ENCODE peak calls at places on chromosomes 13 and 19, in five cellular contexts. V, R, A, E and W are unnamed samples.
A peak's percentile ranks its signal among the peaks of the same experiment; 100 is the strongest.

GRCh38 chr13:28204690-28205443 is 66.5 kb downstream of the PAN3 start:
- DNase-seq in E (no peak), R (peak; percentile 13), A (no peak), V (no peak), W (peak; percentile 5)

GRCh38 chr13:99657848-99658265 is 156.6 kb downstream of the TM9SF2 start:
- DNase-seq in A (peak; percentile 74), V (peak; percentile 63), E (no peak), R (no peak), W (no peak)

GRCh38 chr19:31127132-31127967 is 221.9 kb downstream of the TSHZ3 start:
- DNase-seq in E (no peak), V (no peak), A (no peak), R (no peak), W (no peak)

GRCh38 chr19:57708641-57709354 is at the start of gene ZNF154:
- DNase-seq in A (peak; percentile 81), V (peak; percentile 78), R (no peak), E (no peak), W (no peak)

GRCh38 chr19:2976609-2977000 is 759 bp upstream of the TLE6 start:
- DNase-seq in V (no peak), R (no peak), E (no peak), A (no peak), W (no peak)

GRCh38 chr13:20514866-20515265 is 10.8 kb downstream of the CRYL1 start:
- DNase-seq in A (no peak), R (no peak), V (no peak), E (no peak), W (no peak)

GRCh38 chr19:45440259-45440638 is 16.5 kb upstream of the ERCC1 start:
- DNase-seq in E (no peak), A (no peak), R (no peak), V (no peak), W (no peak)

GRCh38 chr19:52987221-52987620 is 24.5 kb upstream of the ZNF816 start:
- DNase-seq in R (no peak), A (no peak), V (no peak), E (no peak), W (no peak)

GRCh38 chr19:13212759-13213330 is 62.6 kb downstream of the IER2 start:
- DNase-seq in V (peak; percentile 84), E (peak; percentile 83), R (peak; percentile 20), A (peak; percentile 86), W (peak; percentile 58)

GRCh38 chr13:42684226-42684625 is 97.2 kb upstream of the FAM216B start:
- DNase-seq in R (no peak), A (no peak), E (no peak), V (no peak), W (no peak)

GRCh38 chr13:45751882-45752281 is 49.8 kb downstream of the CBY2 start:
- DNase-seq in R (no peak), V (no peak), A (no peak), E (no peak), W (no peak)

GRCh38 chr19:4660181-4660791 is 9.9 kb downstream of the MYDGF start:
- DNase-seq in R (no peak), E (no peak), A (peak; percentile 67), V (peak; percentile 72), W (peak; percentile 42)
- TF ChIP-seq USF2 in R (no peak), E (no peak), A (no peak), V (no peak), W (no peak)

GRCh38 chr19:48145596-48146254 is 24.4 kb downstream of the LIG1 start:
- DNase-seq in V (no peak), R (no peak), A (no peak), E (no peak), W (no peak)
- TF ChIP-seq ATF2 in V (no peak), R (no peak), A (no peak), E (no peak), W (no peak)

DNA sequence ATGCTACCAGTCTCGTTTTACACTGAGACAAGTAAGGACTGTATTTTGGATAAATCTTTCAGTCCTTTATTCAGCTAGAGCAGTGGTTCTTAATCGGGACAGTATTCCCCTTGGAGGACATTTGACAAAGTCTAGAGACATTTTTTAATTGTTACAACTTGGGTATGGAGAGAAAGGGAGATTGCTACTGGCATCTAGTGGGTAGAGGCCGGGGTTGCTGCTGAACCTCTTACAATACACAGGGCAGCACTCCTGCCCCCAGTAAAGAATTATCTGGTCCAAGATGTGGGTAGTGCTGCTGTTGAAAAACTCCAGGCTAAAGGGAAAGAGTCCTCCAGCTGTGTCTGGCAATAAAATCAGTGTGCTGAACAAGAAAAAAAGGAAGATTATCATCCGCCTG is 334.8 kb downstream of the SLC7A1 start:
- DNase-seq in V (no peak), E (no peak), R (no peak), A (no peak), W (no peak)
- TF ChIP-seq USF2 in V (no peak), E (no peak), R (no peak), A (no peak), W (no peak)

DNA sequence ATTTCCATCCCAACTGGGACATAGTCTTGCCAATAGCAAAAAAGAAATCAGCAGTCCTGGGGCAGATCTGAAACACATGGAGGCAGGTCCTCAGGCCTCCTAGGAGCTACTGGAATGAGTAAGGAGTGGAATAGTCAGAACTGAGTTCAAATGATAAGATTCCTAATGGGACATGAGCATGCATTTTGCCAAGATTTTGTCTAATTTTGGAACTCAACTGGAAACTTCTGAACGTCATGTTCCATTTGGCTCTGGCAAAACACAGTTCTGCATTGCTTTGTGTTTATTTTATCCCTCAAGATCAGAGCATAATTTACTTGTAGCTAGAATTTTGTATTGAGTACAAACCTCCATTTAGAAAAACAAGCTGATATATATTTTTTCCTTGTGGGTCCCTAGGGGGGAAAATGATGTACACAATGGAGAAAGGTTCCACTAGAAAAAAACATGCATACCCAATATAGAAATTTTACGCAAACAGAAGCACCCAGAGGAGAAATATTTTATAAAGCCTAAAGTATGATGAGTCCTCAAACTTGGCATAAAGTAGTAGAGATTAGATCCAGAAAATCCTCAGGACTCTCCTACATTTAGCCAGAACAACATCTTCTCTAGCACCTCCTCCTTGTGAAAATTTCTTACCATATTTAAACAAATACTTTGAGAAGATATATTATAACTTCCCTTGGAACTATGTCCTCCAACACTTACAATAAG is 149.0 kb upstream of the SERP2 start:
- DNase-seq in R (no peak), A (no peak), V (no peak), E (no peak), W (no peak)
- TF ChIP-seq ATF2 in R (no peak), A (no peak), V (no peak), E (no peak), W (no peak)

GRCh38 chr19:18850560-18851375 is 19.0 kb downstream of the UPF1 start:
- DNase-seq in R (no peak), A (no peak), V (no peak), E (no peak), W (no peak)
- TF ChIP-seq USF2 in R (no peak), A (no peak), V (no peak), E (no peak), W (no peak)